ENCODE peak calls at places on chromosomes 13 and 19, in nine cellular contexts. N is NCI-H187 treated with DMSO at 0.1 percent for 48 hours; G is GDM1; D is amygdala; R is NCI-H1105; A is Right ventricle myocardium superior; K is T-helper 1 cell; P is effector memory CD8-positive, alpha-beta T cell; X is LNCaP clone FGC. F is an unnamed sample.

GRCh38 chr19:6925801-6926751 is 38.7 kb downstream of the ADGRE1 start:
- DNase-seq in D (no peak), P (no peak), X (no peak), N (no peak), G (no peak), R (no peak), K (no peak), A (no peak), F (no peak)

GRCh38 chr13:30664689-30665088 is 47.0 kb downstream of the USPL1 start:
- DNase-seq in G (no peak), R (no peak), K (no peak), X (no peak), P (no peak), N (no peak), A (no peak), D (no peak), F (no peak)

GRCh38 chr13:24923305-24923640 is 159.3 kb downstream of the RNF17 start:
- DNase-seq in R (no peak), N (no peak), X (no peak), P (no peak), K (no peak), D (no peak), A (no peak), G (no peak), F (no peak)

GRCh38 chr19:49866933-49867782 is at the start of gene PNKP:
- DNase-seq in R (peak), P (peak), D (peak), A (peak), K (peak), N (peak), G (peak), X (peak), F (peak)

GRCh38 chr13:114100446-114101320 is 31.7 kb downstream of the RASA3 start:
- DNase-seq in X (no peak), G (no peak), N (no peak), R (no peak), K (no peak), D (no peak), P (no peak), A (peak), F (no peak)

GRCh38 chr13:110396913-110397379 is 89.9 kb downstream of the COL4A2 start:
- DNase-seq in P (no peak), A (peak), G (no peak), X (peak), K (no peak), D (no peak), N (no peak), R (no peak), F (no peak)

GRCh38 chr19:34686455-34686854 is 9.0 kb downstream of the ZNF302 start:
- DNase-seq in R (no peak), A (no peak), D (no peak), P (no peak), K (no peak), G (no peak), X (no peak), N (no peak), F (no peak)

GRCh38 chr19:14979136-14979497 is 547 bp downstream of the SLC1A6 start:
- DNase-seq in K (no peak), A (no peak), G (no peak), D (no peak), X (no peak), P (no peak), R (no peak), N (no peak), F (no peak)

GRCh38 chr13:24097064-24097463 is 63.5 kb upstream of the SPATA13 start:
- DNase-seq in P (no peak), K (no peak), X (no peak), R (no peak), A (no peak), N (no peak), D (no peak), G (no peak), F (no peak)

GRCh38 chr19:682678-683320 is 6.6 kb downstream of the FSTL3 start:
- DNase-seq in A (no peak), K (no peak), R (no peak), N (no peak), X (no peak), G (no peak), P (no peak), D (no peak), F (no peak)

GRCh38 chr19:19054315-19054938 is 9.4 kb upstream of the SLC25A42 start:
- DNase-seq in R (no peak), P (no peak), A (no peak), D (no peak), G (no peak), K (no peak), X (no peak), N (no peak), F (no peak)

GRCh38 chr19:11737964-11738745 is 591 bp downstream of the ZNF823 start:
- DNase-seq in N (no peak), D (no peak), R (no peak), P (peak), A (peak), X (peak), K (peak), G (no peak), F (peak)